ENCODE peak calls at places on chromosomes 16 and 17, in ten cellular contexts. I is Peyer's patch; B is choroid plexus epithelial cell; R is DMS153; F is adrenal gland; C is effector CD4-positive, alpha-beta T cell; L is BE2C; V is mucosa of gallbladder; N is fibroblast of lung; M is SW 1271. T is an unnamed sample.

GRCh38 chr17:40517286-40517662 is 15.9 kb upstream of the TNS4 start:
- DNase-seq in L (no peak), B (no peak), R (no peak), C (no peak), N (no peak), I (no peak), M (no peak), V (no peak), F (no peak), T (no peak)

GRCh38 chr17:61294777-61295176 is 104.9 kb upstream of the TBX2 start:
- DNase-seq in F (no peak), L (no peak), B (peak; percentile 49), M (no peak), V (no peak), I (no peak), R (no peak), N (peak; percentile 69), C (no peak), T (no peak)

GRCh38 chr17:33452797-33453196 is 159.7 kb upstream of the ASIC2 start:
- DNase-seq in I (no peak), M (no peak), N (no peak), F (no peak), R (no peak), B (peak; percentile 9), V (no peak), L (no peak), C (no peak), T (no peak)

GRCh38 chr16:1615761-1616160 is 3.6 kb downstream of the CRAMP1 start:
- DNase-seq in V (no peak), C (no peak), B (peak; percentile 15), L (no peak), I (no peak), M (no peak), F (no peak), N (peak; percentile 11), R (no peak), T (no peak)

GRCh38 chr17:43702636-43703035 is 40.9 kb upstream of the MEOX1 start:
- DNase-seq in I (no peak), M (no peak), L (peak; percentile 85), V (no peak), R (no peak), F (no peak), B (peak; percentile 31), C (no peak), N (no peak), T (peak; percentile 59)

GRCh38 chr17:50697663-50698272 is 9.9 kb downstream of the ANKRD40 start:
- DNase-seq in V (no peak), B (no peak), F (no peak), N (no peak), C (no peak), I (no peak), M (no peak), R (no peak), L (no peak), T (no peak)

GRCh38 chr17:31582151-31582907 is 190.9 kb downstream of the RAB11FIP4 start:
- DNase-seq in M (no peak), I (no peak), L (peak; percentile 15), B (peak; percentile 64), N (no peak), R (no peak), V (peak; percentile 43), C (no peak), F (peak; percentile 68), T (no peak)

GRCh38 chr16:65773319-65773874 is 593.1 kb upstream of the CDH5 start:
- DNase-seq in B (no peak), C (no peak), N (no peak), L (no peak), R (no peak), V (no peak), M (no peak), I (no peak), F (no peak), T (no peak)

GRCh38 chr17:52157603-52158449 is 688 bp downstream of the CA10 start:
- DNase-seq in C (no peak), N (no peak), I (no peak), B (no peak), M (no peak), F (no peak), L (peak; percentile 43), V (no peak), R (peak; percentile 22), T (peak; percentile 63)

GRCh38 chr16:83994087-83994486 is 26.0 kb downstream of the NECAB2 start:
- DNase-seq in M (peak; percentile 58), F (peak; percentile 34), C (no peak), V (no peak), L (no peak), N (peak; percentile 91), B (peak; percentile 96), R (no peak), I (no peak), T (no peak)

GRCh38 chr16:56981729-56982271 is 7.6 kb upstream of the NLRC5 start:
- DNase-seq in R (no peak), L (no peak), C (no peak), I (no peak), M (no peak), F (no peak), B (no peak), V (no peak), N (no peak), T (no peak)

GRCh38 chr16:57648590-57649442 is 19.3 kb upstream of the ADGRG3 start:
- DNase-seq in B (peak; percentile 88), F (peak; percentile 72), C (peak; percentile 75), M (peak; percentile 62), V (peak; percentile 85), N (peak; percentile 73), L (peak; percentile 78), I (peak; percentile 69), R (peak; percentile 62), T (peak; percentile 80)

GRCh38 chr17:44854201-44854600 is 6.5 kb downstream of the HIGD1B start:
- DNase-seq in F (no peak), I (no peak), V (no peak), R (no peak), B (no peak), C (no peak), L (no peak), N (no peak), M (no peak), T (no peak)

GRCh38 chr17:21549107-21549687 is 143.1 kb upstream of the KCNJ18 start:
- DNase-seq in B (peak; percentile 63), C (no peak), F (no peak), V (no peak), I (no peak), N (peak; percentile 51), R (no peak), L (no peak), M (no peak), T (no peak)

GRCh38 chr17:22506231-22506630 is 813.9 kb downstream of the KCNJ18 start:
- DNase-seq in M (no peak), R (no peak), L (no peak), V (no peak), I (no peak), F (no peak), C (no peak), N (no peak), B (no peak), T (no peak)

GRCh38 chr17:64732336-64733006 is 70.4 kb upstream of the SMURF2 start:
- DNase-seq in F (peak; percentile 67), B (peak; percentile 53), N (peak; percentile 86), C (no peak), M (peak; percentile 71), R (no peak), L (no peak), I (no peak), V (no peak), T (no peak)

GRCh38 chr17:17126131-17127110 is 79.7 kb downstream of the PLD6 start:
- DNase-seq in N (no peak), C (no peak), R (no peak), I (no peak), B (no peak), L (no peak), F (no peak), V (no peak), M (no peak), T (no peak)

GRCh38 chr17:41710472-41711090 is 1.6 kb upstream of the GAST start:
- DNase-seq in M (no peak), F (no peak), N (peak; percentile 53), C (no peak), B (peak; percentile 63), R (peak; percentile 85), V (no peak), I (no peak), L (peak; percentile 84), T (no peak)

GRCh38 chr16:10078541-10078949 is 103.7 kb downstream of the GRIN2A start:
- DNase-seq in I (no peak), C (no peak), N (no peak), V (no peak), F (no peak), L (no peak), B (no peak), R (no peak), M (no peak), T (peak; percentile 70)

GRCh38 chr17:48799069-48799710 is 17.8 kb downstream of the TTLL6 start:
- DNase-seq in F (no peak), V (peak; percentile 42), M (no peak), I (no peak), B (no peak), N (no peak), C (no peak), L (no peak), R (peak; percentile 31), T (no peak)

GRCh38 chr16:81181013-81181720 is 57.3 kb upstream of the BCO1 start:
- DNase-seq in I (peak; percentile 34), C (no peak), N (peak; percentile 95), R (peak; percentile 64), B (peak; percentile 98), F (peak; percentile 95), M (peak; percentile 92), L (peak; percentile 69), V (peak; percentile 89), T (no peak)

GRCh38 chr16:48112603-48113400 is 43.0 kb downstream of the ABCC12 start:
- DNase-seq in V (no peak), L (no peak), I (no peak), B (no peak), M (no peak), C (no peak), R (no peak), N (no peak), F (peak; percentile 30), T (no peak)

GRCh38 chr17:46025510-46025909 is 26.5 kb downstream of the STH start:
- DNase-seq in C (no peak), R (no peak), V (no peak), B (no peak), N (no peak), F (no peak), L (no peak), I (no peak), M (no peak), T (no peak)

GRCh38 chr17:56723471-56723870 is 110.2 kb downstream of the C17orf67 start:
- DNase-seq in R (no peak), M (no peak), C (no peak), V (no peak), F (no peak), L (no peak), N (no peak), I (no peak), B (no peak), T (no peak)

GRCh38 chr17:1107777-1108559 is 71.8 kb downstream of the ABR start:
- DNase-seq in N (no peak), C (no peak), V (peak; percentile 53), I (no peak), R (no peak), F (no peak), M (no peak), B (no peak), L (no peak), T (peak; percentile 28)

GRCh38 chr16:27511657-27512056 is 38.1 kb downstream of the GTF3C1 start:
- DNase-seq in V (peak; percentile 46), L (no peak), I (no peak), R (no peak), M (no peak), N (no peak), C (no peak), F (no peak), B (no peak), T (no peak)